ENCODE peak calls at places on chromosome 14, in five cellular contexts. One of them, this sample, is unnamed.

GRCh38 chr14:32403688-32404087 is 74.6 kb downstream of the AKAP6 start:
- DNase-seq in trophoblast cell: no peak
- DNase-seq in mesenchymal stem cell: no peak
- DNase-seq in H9: no peak
- DNase-seq in H1: no peak
- DNase-seq in this sample: no peak

GRCh38 chr14:82855912-82856381 is 1322.3 kb upstream of the SEL1L start:
- DNase-seq in trophoblast cell: no peak
- DNase-seq in mesenchymal stem cell: peak; percentile 62
- DNase-seq in H9: no peak
- DNase-seq in H1: no peak
- DNase-seq in this sample: peak; percentile 3

GRCh38 chr14:52706724-52707706 is at the start of gene PSMC6:
- DNase-seq in trophoblast cell: peak; percentile 95
- DNase-seq in mesenchymal stem cell: peak; percentile 95
- DNase-seq in H9: peak; percentile 94
- DNase-seq in H1: peak; percentile 68
- DNase-seq in this sample: peak; percentile 80

GRCh38 chr14:90531497-90531896 is 134.7 kb downstream of the CALM1 start:
- DNase-seq in trophoblast cell: no peak
- DNase-seq in mesenchymal stem cell: no peak
- DNase-seq in H9: no peak
- DNase-seq in H1: no peak
- DNase-seq in this sample: no peak

GRCh38 chr14:106883218-106883692 is 1356.9 kb downstream of the TMEM121 start:
- DNase-seq in trophoblast cell: peak; percentile 82
- DNase-seq in mesenchymal stem cell: peak; percentile 22
- DNase-seq in H9: no peak
- DNase-seq in H1: no peak
- DNase-seq in this sample: no peak

GRCh38 chr14:99188721-99189120 is 83.3 kb downstream of the BCL11B start:
- DNase-seq in trophoblast cell: no peak
- DNase-seq in mesenchymal stem cell: no peak
- DNase-seq in H9: peak; percentile 77
- DNase-seq in H1: no peak
- DNase-seq in this sample: no peak

GRCh38 chr14:50778757-50779483 is 52.0 kb downstream of the NIN start:
- DNase-seq in trophoblast cell: no peak
- DNase-seq in mesenchymal stem cell: no peak
- DNase-seq in H9: no peak
- DNase-seq in H1: no peak
- DNase-seq in this sample: no peak

GRCh38 chr14:91257328-91258020 is 13.0 kb upstream of the GPR68 start:
- DNase-seq in trophoblast cell: no peak
- DNase-seq in mesenchymal stem cell: no peak
- DNase-seq in H9: no peak
- DNase-seq in H1: no peak
- DNase-seq in this sample: no peak

GRCh38 chr14:61320806-61321384 is 484 bp upstream of the PRKCH start:
- DNase-seq in trophoblast cell: peak; percentile 57
- DNase-seq in mesenchymal stem cell: no peak
- DNase-seq in H9: no peak
- DNase-seq in H1: no peak
- DNase-seq in this sample: no peak
- H2AFZ ChIP-seq in trophoblast cell: peak overlapping the region; percentile 65
- H2AFZ ChIP-seq in mesenchymal stem cell: peak overlapping the region; percentile 20
- H2AFZ ChIP-seq in H9: no peak overlapping the region
- H2AFZ ChIP-seq in H1: peak overlapping the region; percentile 12
- H2AFZ ChIP-seq in this sample: peak overlapping the region; percentile 84

DNA sequence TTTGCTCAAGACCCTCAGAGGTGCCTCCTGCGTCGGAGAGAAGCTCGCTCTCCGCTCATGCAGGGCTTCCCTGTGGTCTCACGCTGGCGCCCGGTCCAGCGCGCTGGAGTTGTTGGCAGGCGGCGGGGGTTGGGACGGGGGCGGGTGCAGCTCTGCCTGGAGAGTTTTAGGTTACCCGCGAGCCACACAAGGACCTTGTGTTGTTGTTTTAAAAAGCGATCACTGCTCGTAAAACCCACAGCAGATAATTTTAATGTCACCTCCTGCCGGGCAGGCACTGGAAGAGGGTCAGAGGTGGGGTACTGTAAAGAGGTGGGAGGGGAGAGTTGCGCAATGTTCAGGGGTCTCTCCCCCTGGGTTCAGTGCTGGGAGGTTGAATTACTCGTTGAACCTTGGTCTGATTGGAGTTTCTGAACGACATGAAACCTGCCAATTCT is 853 bp downstream of the SMOC1 start:
- DNase-seq in trophoblast cell: no peak
- DNase-seq in mesenchymal stem cell: no peak
- DNase-seq in H9: no peak
- DNase-seq in H1: no peak
- DNase-seq in this sample: no peak
- H2BK12ac ChIP-seq in trophoblast cell: no peak overlapping the region
- H2BK12ac ChIP-seq in mesenchymal stem cell: no peak overlapping the region
- H2BK12ac ChIP-seq in H9: no peak overlapping the region
- H2BK12ac ChIP-seq in H1: no peak overlapping the region
- H2BK12ac ChIP-seq in this sample: no peak overlapping the region

GRCh38 chr14:23021969-23022368 is 12.0 kb upstream of the C14orf93 start:
- DNase-seq in trophoblast cell: no peak
- DNase-seq in mesenchymal stem cell: no peak
- DNase-seq in H9: no peak
- DNase-seq in H1: no peak
- DNase-seq in this sample: no peak
- H2AFZ ChIP-seq in trophoblast cell: no peak overlapping the region
- H2AFZ ChIP-seq in mesenchymal stem cell: no peak overlapping the region
- H2AFZ ChIP-seq in H9: no peak overlapping the region
- H2AFZ ChIP-seq in H1: no peak overlapping the region
- H2AFZ ChIP-seq in this sample: no peak overlapping the region

DNA sequence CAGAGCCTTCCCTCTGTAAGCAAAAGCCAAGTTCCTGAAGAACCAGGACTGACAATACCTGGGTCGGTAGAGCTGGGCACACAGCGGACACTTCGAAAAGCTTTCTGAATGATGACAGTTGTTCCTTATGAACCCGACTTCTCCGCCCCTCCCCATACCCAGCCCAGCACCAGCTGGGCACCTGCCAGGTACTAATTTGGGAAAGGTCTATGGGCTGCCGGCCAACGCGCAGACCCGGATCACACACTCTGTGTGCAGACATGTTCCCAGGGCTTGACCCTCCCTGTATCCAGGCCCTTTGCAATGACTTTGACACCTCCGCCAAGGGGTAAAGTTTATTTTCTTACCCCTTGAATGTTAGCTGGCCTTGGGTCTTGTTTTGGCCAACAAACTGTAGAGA is 18.8 kb downstream of the ITPK1 start:
- DNase-seq in trophoblast cell: no peak
- DNase-seq in mesenchymal stem cell: no peak
- DNase-seq in H9: no peak
- DNase-seq in H1: no peak
- DNase-seq in this sample: no peak
- H2BK12ac ChIP-seq in trophoblast cell: no peak overlapping the region
- H2BK12ac ChIP-seq in mesenchymal stem cell: no peak overlapping the region
- H2BK12ac ChIP-seq in H9: no peak overlapping the region
- H2BK12ac ChIP-seq in H1: no peak overlapping the region
- H2BK12ac ChIP-seq in this sample: no peak overlapping the region

GRCh38 chr14:38139926-38140325 is 67.8 kb upstream of the SSTR1 start:
- DNase-seq in trophoblast cell: no peak
- DNase-seq in mesenchymal stem cell: no peak
- DNase-seq in H9: no peak
- DNase-seq in H1: no peak
- DNase-seq in this sample: no peak

GRCh38 chr14:38134631-38135030 is 73.1 kb upstream of the SSTR1 start:
- DNase-seq in trophoblast cell: no peak
- DNase-seq in mesenchymal stem cell: no peak
- DNase-seq in H9: no peak
- DNase-seq in H1: no peak
- DNase-seq in this sample: no peak

GRCh38 chr14:38135096-38135495 is 72.6 kb upstream of the SSTR1 start:
- DNase-seq in trophoblast cell: no peak
- DNase-seq in mesenchymal stem cell: no peak
- DNase-seq in H9: no peak
- DNase-seq in H1: no peak
- DNase-seq in this sample: no peak

GRCh38 chr14:38137005-38137404 is 70.7 kb upstream of the SSTR1 start:
- DNase-seq in trophoblast cell: no peak
- DNase-seq in mesenchymal stem cell: no peak
- DNase-seq in H9: no peak
- DNase-seq in H1: no peak
- DNase-seq in this sample: no peak

GRCh38 chr14:38138581-38139138 is 69.0 kb upstream of the SSTR1 start:
- DNase-seq in trophoblast cell: no peak
- DNase-seq in mesenchymal stem cell: peak; percentile 17
- DNase-seq in H9: no peak
- DNase-seq in H1: no peak
- DNase-seq in this sample: no peak
- H2AFZ ChIP-seq in trophoblast cell: no peak overlapping the region
- H2AFZ ChIP-seq in mesenchymal stem cell: no peak overlapping the region
- H2AFZ ChIP-seq in H9: no peak overlapping the region
- H2AFZ ChIP-seq in H1: peak overlapping the region; percentile 66
- H2AFZ ChIP-seq in this sample: no peak overlapping the region

GRCh38 chr14:78897443-78897842 is 727.3 kb downstream of the NRXN3 start:
- DNase-seq in trophoblast cell: no peak
- DNase-seq in mesenchymal stem cell: no peak
- DNase-seq in H9: no peak
- DNase-seq in H1: no peak
- DNase-seq in this sample: no peak
- H2BK12ac ChIP-seq in trophoblast cell: no peak overlapping the region
- H2BK12ac ChIP-seq in mesenchymal stem cell: no peak overlapping the region
- H2BK12ac ChIP-seq in H9: no peak overlapping the region
- H2BK12ac ChIP-seq in H1: no peak overlapping the region
- H2BK12ac ChIP-seq in this sample: no peak overlapping the region

GRCh38 chr14:65267856-65268255 is 144.7 kb upstream of the FUT8 start:
- DNase-seq in trophoblast cell: no peak
- DNase-seq in mesenchymal stem cell: no peak
- DNase-seq in H9: no peak
- DNase-seq in H1: no peak
- DNase-seq in this sample: no peak

GRCh38 chr14:65269732-65270131 is 142.8 kb upstream of the FUT8 start:
- DNase-seq in trophoblast cell: no peak
- DNase-seq in mesenchymal stem cell: no peak
- DNase-seq in H9: no peak
- DNase-seq in H1: no peak
- DNase-seq in this sample: no peak

GRCh38 chr14:65263161-65263788 is 149.3 kb upstream of the FUT8 start:
- DNase-seq in trophoblast cell: no peak
- DNase-seq in mesenchymal stem cell: no peak
- DNase-seq in H9: no peak
- DNase-seq in H1: no peak
- DNase-seq in this sample: no peak

GRCh38 chr14:65268594-65268993 is 143.9 kb upstream of the FUT8 start:
- DNase-seq in trophoblast cell: no peak
- DNase-seq in mesenchymal stem cell: no peak
- DNase-seq in H9: no peak
- DNase-seq in H1: no peak
- DNase-seq in this sample: no peak
- H2AFZ ChIP-seq in trophoblast cell: no peak overlapping the region
- H2AFZ ChIP-seq in mesenchymal stem cell: no peak overlapping the region
- H2AFZ ChIP-seq in H9: no peak overlapping the region
- H2AFZ ChIP-seq in H1: no peak overlapping the region
- H2AFZ ChIP-seq in this sample: no peak overlapping the region

GRCh38 chr14:76323331-76324050 is 52.4 kb upstream of the ESRRB start:
- DNase-seq in trophoblast cell: no peak
- DNase-seq in mesenchymal stem cell: no peak
- DNase-seq in H9: no peak
- DNase-seq in H1: no peak
- DNase-seq in this sample: no peak
- H2BK12ac ChIP-seq in trophoblast cell: no peak overlapping the region
- H2BK12ac ChIP-seq in mesenchymal stem cell: no peak overlapping the region
- H2BK12ac ChIP-seq in H9: no peak overlapping the region
- H2BK12ac ChIP-seq in H1: no peak overlapping the region
- H2BK12ac ChIP-seq in this sample: no peak overlapping the region

DNA sequence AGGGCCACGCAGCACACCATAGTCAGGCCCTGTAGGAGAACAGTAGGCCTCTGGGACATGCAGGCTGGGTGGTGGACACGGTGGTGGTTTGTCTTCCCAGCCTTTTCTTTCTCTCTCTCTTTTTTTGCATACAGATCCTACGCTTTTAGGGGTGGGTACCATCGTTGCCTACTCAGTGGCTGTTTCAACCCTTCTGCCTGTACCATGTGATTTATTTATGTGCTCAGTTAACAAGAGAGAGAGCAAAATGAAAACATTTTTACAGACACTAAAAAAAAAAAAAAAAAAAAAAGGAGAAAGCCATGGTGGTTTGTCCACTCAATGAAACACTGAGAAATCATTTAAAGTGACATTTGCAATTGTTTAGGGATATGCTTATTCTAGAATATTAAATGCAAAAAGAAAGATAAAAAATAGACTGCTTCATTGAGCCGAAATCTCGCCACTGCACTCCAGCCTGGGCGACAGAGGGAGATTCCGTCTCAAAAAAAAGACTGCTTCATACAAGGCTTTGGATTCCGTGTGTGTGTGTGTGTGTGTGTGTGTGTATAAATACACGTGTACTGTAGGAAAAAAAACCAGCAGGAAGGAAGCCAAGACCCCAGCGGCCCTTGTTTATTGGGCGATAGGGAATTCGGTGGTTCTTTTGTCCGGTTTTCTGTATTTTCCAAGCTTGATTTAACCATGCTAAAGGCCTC is 3.3 kb upstream of the ZNF839 start:
- DNase-seq in trophoblast cell: no peak
- DNase-seq in mesenchymal stem cell: peak; percentile 87
- DNase-seq in H9: no peak
- DNase-seq in H1: no peak
- DNase-seq in this sample: no peak
- H2AFZ ChIP-seq in trophoblast cell: peak overlapping the region; percentile 64
- H2AFZ ChIP-seq in mesenchymal stem cell: peak overlapping the region; percentile 87
- H2AFZ ChIP-seq in H9: peak overlapping the region; percentile 10
- H2AFZ ChIP-seq in H1: peak overlapping the region; percentile 93
- H2AFZ ChIP-seq in this sample: peak overlapping the region; percentile 82